ENCODE peak calls at places on chromosome 2, in seven cellular contexts. Z is HCT116, K is HepG2, R is K562, L is GM12878, O is SK-N-SH, A is H1. Q is an unnamed sample.
A peak's percentile ranks its signal among the peaks of the same experiment; 100 is the strongest.

GRCh38 chr2:60230037-60230436 is 323.4 kb downstream of the BCL11A start:
- DNase-seq in Z (no peak), K (no peak), R (no peak), L (no peak), O (no peak), A (no peak), Q (no peak)

GRCh38 chr2:30141136-30141535 is 5.7 kb upstream of the YPEL5 start:
- DNase-seq in Z (no peak), K (no peak), R (no peak), L (no peak), O (no peak), A (no peak), Q (no peak)

GRCh38 chr2:168916329-168916672 is 15.2 kb downstream of the G6PC2 start:
- DNase-seq in Z (no peak), K (no peak), R (no peak), L (no peak), O (no peak), A (no peak), Q (no peak)

GRCh38 chr2:149058936-149059335 is 20.4 kb downstream of the LYPD6B start:
- DNase-seq in Z (no peak), K (no peak), R (no peak), L (no peak), O (no peak), A (no peak), Q (no peak)

GRCh38 chr2:218823456-218823855 is 8.1 kb downstream of the PRKAG3 start:
- DNase-seq in Z (no peak), K (no peak), R (no peak), L (no peak), O (no peak), A (no peak), Q (no peak)

GRCh38 chr2:229342376-229342775 is 71.3 kb upstream of the PID1 start:
- DNase-seq in Z (peak; percentile 26), K (peak; percentile 4), R (peak; percentile 8), L (no peak), O (peak; percentile 20), A (peak; percentile 38), Q (no peak)

GRCh38 chr2:31675485-31675901 is 94.8 kb upstream of the SRD5A2 start:
- DNase-seq in Z (peak; percentile 15), K (peak; percentile 71), R (peak; percentile 19), L (no peak), O (no peak), A (no peak), Q (peak; percentile 19)

GRCh38 chr2:173984866-173985588 is 19.9 kb upstream of the SP3 start:
- DNase-seq in Z (no peak), K (no peak), R (no peak), L (no peak), O (no peak), A (no peak), Q (no peak)

GRCh38 chr2:10079931-10080535 is at the start of gene CYS1:
- DNase-seq in Z (no peak), K (no peak), R (peak; percentile 35), L (no peak), O (peak; percentile 90), A (no peak), Q (peak; percentile 34)

GRCh38 chr2:108998911-108999310 is 9.9 kb upstream of the EDAR start:
- DNase-seq in Z (no peak), K (no peak), R (no peak), L (no peak), O (no peak), A (no peak), Q (no peak)

GRCh38 chr2:201854841-201855240 is 48.5 kb downstream of the CDK15 start:
- DNase-seq in Z (no peak), K (no peak), R (no peak), L (no peak), O (no peak), A (no peak), Q (no peak)

GRCh38 chr2:119389615-119390306 is 23.0 kb downstream of the DBI start:
- DNase-seq in Z (no peak), K (no peak), R (peak; percentile 40), L (no peak), O (no peak), A (no peak), Q (peak; percentile 45)

GRCh38 chr2:70756126-70756525 is 11.9 kb downstream of the ADD2 start:
- DNase-seq in Z (no peak), K (no peak), R (peak; percentile 16), L (no peak), O (no peak), A (no peak), Q (no peak)

GRCh38 chr2:150610670-150611279 is 123.3 kb upstream of the RND3 start:
- DNase-seq in Z (peak; percentile 36), K (peak; percentile 19), R (peak; percentile 13), L (no peak), O (peak; percentile 14), A (no peak), Q (peak; percentile 74)

GRCh38 chr2:135256531-135257258 is 204.6 kb downstream of the RAB3GAP1 start:
- DNase-seq in Z (no peak), K (no peak), R (peak; percentile 8), L (no peak), O (no peak), A (no peak), Q (no peak)

GRCh38 chr2:70901235-70902066 is 34.2 kb upstream of the ATP6V1B1 start:
- DNase-seq in Z (no peak), K (no peak), R (no peak), L (no peak), O (peak; percentile 71), A (no peak), Q (peak; percentile 17)

GRCh38 chr2:236998758-236999157 is 86.9 kb upstream of the COPS8 start:
- DNase-seq in Z (no peak), K (no peak), R (no peak), L (no peak), O (no peak), A (no peak), Q (peak; percentile 38)

GRCh38 chr2:238585836-238586821 is 159.4 kb downstream of the ASB1 start:
- DNase-seq in Z (no peak), K (no peak), R (no peak), L (no peak), O (no peak), A (no peak), Q (no peak)

GRCh38 chr2:145431181-145431951 is 911.4 kb upstream of the ZEB2 start:
- DNase-seq in Z (no peak), K (peak; percentile 28), R (peak; percentile 5), L (no peak), O (peak; percentile 0), A (peak; percentile 13), Q (no peak)

GRCh38 chr2:240564571-240565266 is 3.6 kb upstream of the RNPEPL1 start:
- DNase-seq in Z (no peak), K (no peak), R (peak; percentile 73), L (no peak), O (no peak), A (no peak), Q (no peak)

GRCh38 chr2:128589681-128590080 is 271.0 kb upstream of the HS6ST1 start:
- DNase-seq in Z (no peak), K (no peak), R (no peak), L (no peak), O (no peak), A (no peak), Q (no peak)

GRCh38 chr2:33704352-33704751 is 105.3 kb upstream of the FAM98A start:
- DNase-seq in Z (no peak), K (no peak), R (no peak), L (no peak), O (no peak), A (no peak), Q (no peak)

GRCh38 chr2:33709986-33710385 is 110.9 kb upstream of the FAM98A start:
- DNase-seq in Z (no peak), K (no peak), R (no peak), L (no peak), O (no peak), A (no peak), Q (no peak)

GRCh38 chr2:33707312-33707711 is 108.2 kb upstream of the FAM98A start:
- DNase-seq in Z (no peak), K (no peak), R (no peak), L (no peak), O (no peak), A (no peak), Q (no peak)

GRCh38 chr2:33706410-33706809 is 107.3 kb upstream of the FAM98A start:
- DNase-seq in Z (no peak), K (no peak), R (no peak), L (peak; percentile 27), O (no peak), A (no peak), Q (no peak)
- TF ChIP-seq JUND in Z (no peak), K (no peak), R (no peak), L (no peak), O (no peak), A (no peak), Q (no peak)

GRCh38 chr2:129796216-129796615 is 183.2 kb upstream of the RAB6C start:
- DNase-seq in Z (no peak), K (no peak), R (no peak), L (no peak), O (no peak), A (no peak), Q (no peak)
- TF ChIP-seq JUND in Z (no peak), K (no peak), R (no peak), L (no peak), O (no peak), A (no peak), Q (no peak)

DNA sequence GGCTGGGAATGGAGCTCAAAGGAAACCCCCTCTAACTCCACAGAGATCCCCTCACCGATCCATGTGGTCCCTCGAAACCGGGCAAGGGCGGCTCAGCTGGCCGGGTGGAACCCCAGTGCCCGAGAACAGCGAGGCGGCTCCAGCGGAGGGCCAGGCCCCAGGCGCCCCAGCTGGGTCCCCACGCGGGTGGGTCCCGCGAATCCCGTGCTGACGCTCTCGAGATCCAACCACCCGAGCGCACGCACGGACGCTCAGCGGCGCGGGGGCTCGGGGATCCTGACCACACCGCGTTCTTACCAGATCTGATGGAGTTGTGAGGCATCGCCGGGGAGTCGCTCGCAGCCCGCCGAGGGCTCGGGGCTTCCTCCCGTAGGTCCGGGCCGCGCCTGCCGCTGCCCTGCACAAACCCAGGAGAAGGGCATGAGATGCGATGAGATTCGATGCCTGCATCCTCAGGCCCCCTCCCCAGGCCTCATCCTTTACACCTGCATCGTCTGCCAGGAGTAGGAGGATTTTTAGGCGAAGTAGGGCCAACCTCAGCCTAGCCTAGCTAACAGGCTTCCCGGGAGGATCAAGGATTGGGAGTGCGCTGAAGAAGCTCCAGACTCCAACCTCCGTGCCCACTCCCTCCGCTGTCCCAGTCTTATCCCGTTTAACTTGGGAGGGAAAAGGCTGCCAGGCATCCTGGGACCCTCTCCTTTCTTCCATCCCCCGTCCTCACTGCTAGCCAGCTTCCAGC is 479 bp downstream of the PAX8 start:
- DNase-seq in Z (no peak), K (no peak), R (no peak), L (no peak), O (peak; percentile 31), A (no peak), Q (no peak)
- TF ChIP-seq JUND in Z (no peak), K (no peak), R (no peak), L (no peak), O (no peak), A (no peak), Q (no peak)

DNA sequence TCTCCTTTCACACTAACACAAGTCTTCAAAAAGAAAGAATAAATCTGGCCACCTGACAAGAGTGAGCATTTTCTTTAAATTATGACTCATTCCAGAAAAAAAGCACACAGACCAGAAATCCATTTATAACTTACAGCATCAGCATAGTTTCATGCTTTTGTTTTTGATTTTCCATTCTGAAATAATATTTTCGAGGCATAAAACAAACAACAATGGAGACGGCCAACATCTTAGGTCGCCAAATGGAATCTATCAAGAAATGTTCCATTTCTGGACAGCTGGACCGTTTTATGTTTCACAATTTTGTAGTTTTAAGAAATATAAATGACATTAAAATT is 165.4 kb upstream of the ZFP36L2 start:
- DNase-seq in Z (no peak), K (no peak), R (no peak), L (no peak), O (no peak), A (no peak), Q (no peak)
- TF ChIP-seq JUND in Z (no peak), K (no peak), R (no peak), L (no peak), O (peak; percentile 87), A (no peak), Q (no peak)

Q was measured in T47D.